ENCODE peak calls at places on chromosomes 2 and 18, in four cellular contexts. One of them, this sample, is unnamed.

GRCh38 chr2:24824966-24825882 is 32.0 kb downstream of the CENPO start:
- DNase-seq in stimulated activated CD8-positive, alpha-beta memory T cell treated with anti-CD3 and anti-CD28 coated beads, Interleukin-4, amount 100 ng/mL, for 1 hour: no peak
- DNase-seq in activated CD8-positive, alpha-beta T cell treated with anti-CD3 and anti-CD28 coated beads for 36 hours: peak
- DNase-seq in IMR-90: no peak
- DNase-seq in this sample: no peak

GRCh38 chr2:80638759-80639158 is 334.2 kb upstream of the LRRTM1 start:
- DNase-seq in IMR-90: no peak
- DNase-seq in stimulated activated CD8-positive, alpha-beta memory T cell treated with anti-CD3 and anti-CD28 coated beads, Interleukin-4, amount 100 ng/mL, for 1 hour: no peak
- DNase-seq in activated CD8-positive, alpha-beta T cell treated with anti-CD3 and anti-CD28 coated beads for 36 hours: no peak
- DNase-seq in this sample: no peak

GRCh38 chr18:7122376-7122775 is 4.8 kb upstream of the LAMA1 start:
- DNase-seq in activated CD8-positive, alpha-beta T cell treated with anti-CD3 and anti-CD28 coated beads for 36 hours: no peak
- DNase-seq in stimulated activated CD8-positive, alpha-beta memory T cell treated with anti-CD3 and anti-CD28 coated beads, Interleukin-4, amount 100 ng/mL, for 1 hour: no peak
- DNase-seq in IMR-90: no peak
- DNase-seq in this sample: no peak

GRCh38 chr2:159285929-159286708 is at the start of gene WDSUB1:
- DNase-seq in stimulated activated CD8-positive, alpha-beta memory T cell treated with anti-CD3 and anti-CD28 coated beads, Interleukin-4, amount 100 ng/mL, for 1 hour: no peak
- DNase-seq in activated CD8-positive, alpha-beta T cell treated with anti-CD3 and anti-CD28 coated beads for 36 hours: peak
- DNase-seq in IMR-90: peak
- DNase-seq in this sample: no peak

GRCh38 chr2:193816008-193816407 is 1621.3 kb upstream of the TMEFF2 start:
- DNase-seq in IMR-90: no peak
- DNase-seq in stimulated activated CD8-positive, alpha-beta memory T cell treated with anti-CD3 and anti-CD28 coated beads, Interleukin-4, amount 100 ng/mL, for 1 hour: no peak
- DNase-seq in activated CD8-positive, alpha-beta T cell treated with anti-CD3 and anti-CD28 coated beads for 36 hours: no peak
- DNase-seq in this sample: no peak

GRCh38 chr18:78090584-78090983 is 840.9 kb downstream of the GALR1 start:
- DNase-seq in activated CD8-positive, alpha-beta T cell treated with anti-CD3 and anti-CD28 coated beads for 36 hours: no peak
- DNase-seq in IMR-90: no peak
- DNase-seq in stimulated activated CD8-positive, alpha-beta memory T cell treated with anti-CD3 and anti-CD28 coated beads, Interleukin-4, amount 100 ng/mL, for 1 hour: no peak
- DNase-seq in this sample: no peak

GRCh38 chr2:169361706-169362345 is 508 bp downstream of the LRP2 start:
- DNase-seq in IMR-90: no peak
- DNase-seq in activated CD8-positive, alpha-beta T cell treated with anti-CD3 and anti-CD28 coated beads for 36 hours: peak
- DNase-seq in stimulated activated CD8-positive, alpha-beta memory T cell treated with anti-CD3 and anti-CD28 coated beads, Interleukin-4, amount 100 ng/mL, for 1 hour: no peak
- DNase-seq in this sample: no peak

GRCh38 chr18:6055711-6056110 is 160.4 kb upstream of the TMEM200C start:
- DNase-seq in activated CD8-positive, alpha-beta T cell treated with anti-CD3 and anti-CD28 coated beads for 36 hours: no peak
- DNase-seq in IMR-90: peak
- DNase-seq in stimulated activated CD8-positive, alpha-beta memory T cell treated with anti-CD3 and anti-CD28 coated beads, Interleukin-4, amount 100 ng/mL, for 1 hour: no peak
- DNase-seq in this sample: no peak

GRCh38 chr2:69010437-69011194 is 2.4 kb upstream of the ANTXR1 start:
- DNase-seq in stimulated activated CD8-positive, alpha-beta memory T cell treated with anti-CD3 and anti-CD28 coated beads, Interleukin-4, amount 100 ng/mL, for 1 hour: no peak
- DNase-seq in IMR-90: no peak
- DNase-seq in activated CD8-positive, alpha-beta T cell treated with anti-CD3 and anti-CD28 coated beads for 36 hours: no peak
- DNase-seq in this sample: no peak

GRCh38 chr2:176106636-176107539 is at the start of gene HOXD11:
- DNase-seq in stimulated activated CD8-positive, alpha-beta memory T cell treated with anti-CD3 and anti-CD28 coated beads, Interleukin-4, amount 100 ng/mL, for 1 hour: no peak
- DNase-seq in activated CD8-positive, alpha-beta T cell treated with anti-CD3 and anti-CD28 coated beads for 36 hours: peak
- DNase-seq in IMR-90: no peak
- DNase-seq in this sample: no peak

GRCh38 chr2:238701907-238702206 is 146.0 kb upstream of the TWIST2 start:
- DNase-seq in activated CD8-positive, alpha-beta T cell treated with anti-CD3 and anti-CD28 coated beads for 36 hours: no peak
- DNase-seq in stimulated activated CD8-positive, alpha-beta memory T cell treated with anti-CD3 and anti-CD28 coated beads, Interleukin-4, amount 100 ng/mL, for 1 hour: no peak
- DNase-seq in IMR-90: no peak
- DNase-seq in this sample: no peak

GRCh38 chr2:88919087-88919738 is 227.7 kb downstream of the RPIA start:
- DNase-seq in activated CD8-positive, alpha-beta T cell treated with anti-CD3 and anti-CD28 coated beads for 36 hours: peak
- DNase-seq in IMR-90: peak
- DNase-seq in stimulated activated CD8-positive, alpha-beta memory T cell treated with anti-CD3 and anti-CD28 coated beads, Interleukin-4, amount 100 ng/mL, for 1 hour: no peak
- DNase-seq in this sample: no peak

GRCh38 chr2:239630618-239631286 is 229.9 kb upstream of the HDAC4 start:
- DNase-seq in activated CD8-positive, alpha-beta T cell treated with anti-CD3 and anti-CD28 coated beads for 36 hours: no peak
- DNase-seq in stimulated activated CD8-positive, alpha-beta memory T cell treated with anti-CD3 and anti-CD28 coated beads, Interleukin-4, amount 100 ng/mL, for 1 hour: no peak
- DNase-seq in IMR-90: peak
- DNase-seq in this sample: no peak

GRCh38 chr2:181123798-181124217 is 143.4 kb downstream of the UBE2E3 start:
- DNase-seq in IMR-90: no peak
- DNase-seq in activated CD8-positive, alpha-beta T cell treated with anti-CD3 and anti-CD28 coated beads for 36 hours: peak
- DNase-seq in stimulated activated CD8-positive, alpha-beta memory T cell treated with anti-CD3 and anti-CD28 coated beads, Interleukin-4, amount 100 ng/mL, for 1 hour: peak
- DNase-seq in this sample: no peak

GRCh38 chr18:23247363-23247762 is 112.1 kb downstream of the CABLES1 start:
- DNase-seq in IMR-90: no peak
- DNase-seq in stimulated activated CD8-positive, alpha-beta memory T cell treated with anti-CD3 and anti-CD28 coated beads, Interleukin-4, amount 100 ng/mL, for 1 hour: no peak
- DNase-seq in activated CD8-positive, alpha-beta T cell treated with anti-CD3 and anti-CD28 coated beads for 36 hours: no peak
- DNase-seq in this sample: no peak

GRCh38 chr2:189441709-189442074 is 418 bp downstream of the WDR75 start:
- DNase-seq in activated CD8-positive, alpha-beta T cell treated with anti-CD3 and anti-CD28 coated beads for 36 hours: no peak
- DNase-seq in stimulated activated CD8-positive, alpha-beta memory T cell treated with anti-CD3 and anti-CD28 coated beads, Interleukin-4, amount 100 ng/mL, for 1 hour: no peak
- DNase-seq in IMR-90: no peak
- DNase-seq in this sample: no peak

GRCh38 chr2:33477473-33478468 is 1.3 kb downstream of the RASGRP3 start:
- DNase-seq in activated CD8-positive, alpha-beta T cell treated with anti-CD3 and anti-CD28 coated beads for 36 hours: no peak
- DNase-seq in stimulated activated CD8-positive, alpha-beta memory T cell treated with anti-CD3 and anti-CD28 coated beads, Interleukin-4, amount 100 ng/mL, for 1 hour: no peak
- DNase-seq in IMR-90: no peak
- DNase-seq in this sample: no peak

GRCh38 chr2:105888625-105889024 is 143.9 kb downstream of the NCK2 start:
- DNase-seq in stimulated activated CD8-positive, alpha-beta memory T cell treated with anti-CD3 and anti-CD28 coated beads, Interleukin-4, amount 100 ng/mL, for 1 hour: no peak
- DNase-seq in activated CD8-positive, alpha-beta T cell treated with anti-CD3 and anti-CD28 coated beads for 36 hours: peak
- DNase-seq in IMR-90: no peak
- DNase-seq in this sample: no peak

GRCh38 chr18:63553117-63553516 is 10.9 kb downstream of the SERPINB12 start:
- DNase-seq in activated CD8-positive, alpha-beta T cell treated with anti-CD3 and anti-CD28 coated beads for 36 hours: no peak
- DNase-seq in IMR-90: peak
- DNase-seq in stimulated activated CD8-positive, alpha-beta memory T cell treated with anti-CD3 and anti-CD28 coated beads, Interleukin-4, amount 100 ng/mL, for 1 hour: no peak
- DNase-seq in this sample: no peak

GRCh38 chr18:43271593-43272432 is 5.5 kb downstream of the SYT4 start:
- DNase-seq in activated CD8-positive, alpha-beta T cell treated with anti-CD3 and anti-CD28 coated beads for 36 hours: peak
- DNase-seq in stimulated activated CD8-positive, alpha-beta memory T cell treated with anti-CD3 and anti-CD28 coated beads, Interleukin-4, amount 100 ng/mL, for 1 hour: no peak
- DNase-seq in IMR-90: peak
- DNase-seq in this sample: no peak

GRCh38 chr2:61016392-61017002 is 1.0 kb upstream of the PEX13 start:
- DNase-seq in IMR-90: no peak
- DNase-seq in stimulated activated CD8-positive, alpha-beta memory T cell treated with anti-CD3 and anti-CD28 coated beads, Interleukin-4, amount 100 ng/mL, for 1 hour: no peak
- DNase-seq in activated CD8-positive, alpha-beta T cell treated with anti-CD3 and anti-CD28 coated beads for 36 hours: peak
- DNase-seq in this sample: no peak

GRCh38 chr18:10524507-10525425 is 1.1 kb upstream of the NAPG start:
- DNase-seq in stimulated activated CD8-positive, alpha-beta memory T cell treated with anti-CD3 and anti-CD28 coated beads, Interleukin-4, amount 100 ng/mL, for 1 hour: no peak
- DNase-seq in activated CD8-positive, alpha-beta T cell treated with anti-CD3 and anti-CD28 coated beads for 36 hours: peak
- DNase-seq in IMR-90: peak
- DNase-seq in this sample: no peak

GRCh38 chr2:239438368-239438767 is 37.5 kb upstream of the HDAC4 start:
- DNase-seq in activated CD8-positive, alpha-beta T cell treated with anti-CD3 and anti-CD28 coated beads for 36 hours: no peak
- DNase-seq in IMR-90: no peak
- DNase-seq in stimulated activated CD8-positive, alpha-beta memory T cell treated with anti-CD3 and anti-CD28 coated beads, Interleukin-4, amount 100 ng/mL, for 1 hour: no peak
- DNase-seq in this sample: no peak

GRCh38 chr2:67845557-67846114 is 217.2 kb downstream of the C1D start:
- DNase-seq in stimulated activated CD8-positive, alpha-beta memory T cell treated with anti-CD3 and anti-CD28 coated beads, Interleukin-4, amount 100 ng/mL, for 1 hour: no peak
- DNase-seq in activated CD8-positive, alpha-beta T cell treated with anti-CD3 and anti-CD28 coated beads for 36 hours: no peak
- DNase-seq in IMR-90: peak
- DNase-seq in this sample: no peak

GRCh38 chr2:28394331-28394877 is 1.7 kb downstream of the FOSL2 start:
- DNase-seq in stimulated activated CD8-positive, alpha-beta memory T cell treated with anti-CD3 and anti-CD28 coated beads, Interleukin-4, amount 100 ng/mL, for 1 hour: no peak
- DNase-seq in activated CD8-positive, alpha-beta T cell treated with anti-CD3 and anti-CD28 coated beads for 36 hours: peak
- DNase-seq in IMR-90: peak
- DNase-seq in this sample: no peak

GRCh38 chr2:73998933-73999332 is 14.2 kb downstream of the TET3 start:
- DNase-seq in IMR-90: no peak
- DNase-seq in stimulated activated CD8-positive, alpha-beta memory T cell treated with anti-CD3 and anti-CD28 coated beads, Interleukin-4, amount 100 ng/mL, for 1 hour: no peak
- DNase-seq in activated CD8-positive, alpha-beta T cell treated with anti-CD3 and anti-CD28 coated beads for 36 hours: peak
- DNase-seq in this sample: no peak

GRCh38 chr2:223549215-223549614 is 52.9 kb downstream of the SCG2 start:
- DNase-seq in activated CD8-positive, alpha-beta T cell treated with anti-CD3 and anti-CD28 coated beads for 36 hours: no peak
- DNase-seq in stimulated activated CD8-positive, alpha-beta memory T cell treated with anti-CD3 and anti-CD28 coated beads, Interleukin-4, amount 100 ng/mL, for 1 hour: no peak
- DNase-seq in IMR-90: peak
- DNase-seq in this sample: no peak

GRCh38 chr2:149062531-149062930 is 24.0 kb downstream of the LYPD6B start:
- DNase-seq in stimulated activated CD8-positive, alpha-beta memory T cell treated with anti-CD3 and anti-CD28 coated beads, Interleukin-4, amount 100 ng/mL, for 1 hour: no peak
- DNase-seq in IMR-90: no peak
- DNase-seq in activated CD8-positive, alpha-beta T cell treated with anti-CD3 and anti-CD28 coated beads for 36 hours: no peak
- DNase-seq in this sample: no peak

GRCh38 chr2:9941196-9941995 is 10.1 kb upstream of the GRHL1 start:
- DNase-seq in activated CD8-positive, alpha-beta T cell treated with anti-CD3 and anti-CD28 coated beads for 36 hours: no peak
- DNase-seq in IMR-90: peak
- DNase-seq in stimulated activated CD8-positive, alpha-beta memory T cell treated with anti-CD3 and anti-CD28 coated beads, Interleukin-4, amount 100 ng/mL, for 1 hour: no peak
- DNase-seq in this sample: no peak

GRCh38 chr2:201797175-201797840 is 9.0 kb upstream of the CDK15 start:
- DNase-seq in IMR-90: peak
- DNase-seq in activated CD8-positive, alpha-beta T cell treated with anti-CD3 and anti-CD28 coated beads for 36 hours: no peak
- DNase-seq in stimulated activated CD8-positive, alpha-beta memory T cell treated with anti-CD3 and anti-CD28 coated beads, Interleukin-4, amount 100 ng/mL, for 1 hour: no peak
- DNase-seq in this sample: no peak

GRCh38 chr2:157868993-157869392 is 7.1 kb downstream of the ACVR1 start:
- DNase-seq in stimulated activated CD8-positive, alpha-beta memory T cell treated with anti-CD3 and anti-CD28 coated beads, Interleukin-4, amount 100 ng/mL, for 1 hour: no peak
- DNase-seq in activated CD8-positive, alpha-beta T cell treated with anti-CD3 and anti-CD28 coated beads for 36 hours: no peak
- DNase-seq in IMR-90: peak
- DNase-seq in this sample: no peak

GRCh38 chr2:231661422-231662027 is 46.8 kb upstream of the PTMA start:
- DNase-seq in IMR-90: no peak
- DNase-seq in activated CD8-positive, alpha-beta T cell treated with anti-CD3 and anti-CD28 coated beads for 36 hours: no peak
- DNase-seq in stimulated activated CD8-positive, alpha-beta memory T cell treated with anti-CD3 and anti-CD28 coated beads, Interleukin-4, amount 100 ng/mL, for 1 hour: no peak
- DNase-seq in this sample: no peak

GRCh38 chr2:194103941-194104655 is 1552.9 kb upstream of the SLC39A10 start:
- DNase-seq in activated CD8-positive, alpha-beta T cell treated with anti-CD3 and anti-CD28 coated beads for 36 hours: no peak
- DNase-seq in IMR-90: no peak
- DNase-seq in stimulated activated CD8-positive, alpha-beta memory T cell treated with anti-CD3 and anti-CD28 coated beads, Interleukin-4, amount 100 ng/mL, for 1 hour: no peak
- DNase-seq in this sample: no peak

GRCh38 chr18:76837071-76837470 is 14.7 kb downstream of the ZNF236 start:
- DNase-seq in activated CD8-positive, alpha-beta T cell treated with anti-CD3 and anti-CD28 coated beads for 36 hours: no peak
- DNase-seq in IMR-90: no peak
- DNase-seq in stimulated activated CD8-positive, alpha-beta memory T cell treated with anti-CD3 and anti-CD28 coated beads, Interleukin-4, amount 100 ng/mL, for 1 hour: no peak
- DNase-seq in this sample: no peak

GRCh38 chr2:171798156-171798815 is 95.8 kb downstream of the SLC25A12 start:
- DNase-seq in stimulated activated CD8-positive, alpha-beta memory T cell treated with anti-CD3 and anti-CD28 coated beads, Interleukin-4, amount 100 ng/mL, for 1 hour: no peak
- DNase-seq in IMR-90: peak
- DNase-seq in activated CD8-positive, alpha-beta T cell treated with anti-CD3 and anti-CD28 coated beads for 36 hours: no peak
- DNase-seq in this sample: no peak

This sample was measured in GOT3.